ENCODE peak calls at places on chromosomes 5 and 9, in ten cellular contexts. Q is GM12865; G is GM20000; M is GM04504; V is pancreas; C is Kasumi-1; S is WERI-Rb-1; W is ELR; R is GDM1; P is activated CD4-positive, alpha-beta T cell treated with anti-CD3 and anti-CD28 coated beads, Interleukin-2, amount 50 U/mL, for 1 hour. Y is an unnamed sample.

GRCh38 chr9:136535070-136535469 is 10.8 kb downstream of the NOTCH1 start:
- DNase-seq in W (no peak), R (no peak), V (no peak), C (no peak), P (no peak), M (no peak), G (peak), Q (peak), S (no peak), Y (no peak)

GRCh38 chr5:158456756-158457155 is 597.8 kb upstream of the CLINT1 start:
- DNase-seq in R (no peak), C (no peak), S (no peak), G (no peak), P (no peak), M (peak), Q (peak), W (peak), V (no peak), Y (no peak)

GRCh38 chr9:113541019-113541900 is 77.7 kb downstream of the RGS3 start:
- DNase-seq in R (no peak), G (no peak), P (no peak), C (no peak), Q (no peak), M (no peak), V (no peak), W (peak), S (peak), Y (peak)

GRCh38 chr9:130872058-130872453 is 24.6 kb downstream of the QRFP start:
- DNase-seq in C (no peak), Q (no peak), W (no peak), G (no peak), M (no peak), S (no peak), P (no peak), V (no peak), R (no peak), Y (no peak)

GRCh38 chr5:116135344-116135743 is 50.5 kb downstream of the COMMD10 start:
- DNase-seq in M (no peak), V (no peak), S (no peak), W (no peak), G (peak), R (no peak), Q (peak), P (no peak), C (peak), Y (no peak)

GRCh38 chr9:14535161-14535930 is 157.9 kb downstream of the ZDHHC21 start:
- DNase-seq in M (no peak), C (no peak), V (no peak), P (no peak), R (no peak), G (no peak), S (no peak), W (no peak), Q (no peak), Y (no peak)

GRCh38 chr9:109166771-109167601 is at the start of gene FRRS1L:
- DNase-seq in Q (no peak), V (no peak), G (no peak), C (no peak), W (no peak), M (no peak), R (no peak), S (peak), P (no peak), Y (no peak)

GRCh38 chr5:163248856-163249255 is 188.5 kb upstream of the CCNG1 start:
- DNase-seq in W (peak), M (no peak), R (no peak), V (no peak), S (no peak), G (no peak), P (no peak), C (no peak), Q (no peak), Y (no peak)

GRCh38 chr9:93010056-93010455 is 48.4 kb upstream of the SUSD3 start:
- DNase-seq in S (no peak), P (no peak), W (no peak), R (no peak), Q (no peak), G (no peak), C (no peak), M (no peak), V (no peak), Y (no peak)

GRCh38 chr9:116355153-116355827 is 201.7 kb downstream of the PAPPA start:
- DNase-seq in Q (no peak), S (no peak), G (no peak), R (no peak), P (no peak), W (no peak), M (no peak), V (peak), C (no peak), Y (no peak)